ENCODE peak calls at places on chromosomes 12 and 14, in six cellular contexts. T is tibial artery; Q is right lobe of liver; W is body of pancreas; G is K562; U is CD8-positive, alpha-beta T cell. J is an unnamed sample.

GRCh38 chr12:49331360-49332222 is 5.4 kb downstream of the C1QL4 start:
- DNase-seq in Q (peak; percentile 70), T (peak; percentile 71), U (no peak), W (peak; percentile 87), G (peak; percentile 68), J (peak; percentile 74)

GRCh38 chr12:24198936-24199644 is 249.6 kb upstream of the SOX5 start:
- DNase-seq in G (no peak), W (no peak), Q (no peak), T (no peak), U (no peak), J (no peak)

GRCh38 chr14:54182419-54183040 is 214.3 kb upstream of the CDKN3 start:
- DNase-seq in U (no peak), W (no peak), T (no peak), G (no peak), Q (no peak), J (no peak)

GRCh38 chr12:117985182-117985581 is 16.4 kb upstream of the KSR2 start:
- DNase-seq in U (no peak), Q (no peak), T (no peak), G (no peak), W (no peak), J (no peak)

GRCh38 chr14:24692382-24693352 is 58.7 kb upstream of the GZMB start:
- DNase-seq in W (no peak), Q (no peak), G (no peak), U (no peak), T (no peak), J (no peak)

GRCh38 chr14:101202627-101203404 is 299.3 kb upstream of the RTL1 start:
- DNase-seq in W (no peak), T (no peak), G (no peak), Q (no peak), U (no peak), J (no peak)

GRCh38 chr14:102516531-102517411 is 7.2 kb upstream of the ANKRD9 start:
- DNase-seq in W (peak; percentile 65), Q (peak; percentile 56), G (peak; percentile 77), U (peak; percentile 71), T (no peak), J (peak; percentile 88)

GRCh38 chr12:129903092-129903945 is 506 bp downstream of the TMEM132D start:
- DNase-seq in U (no peak), T (no peak), W (no peak), G (no peak), Q (no peak), J (no peak)

GRCh38 chr14:104749111-104749649 is 3.8 kb upstream of the SIVA1 start:
- DNase-seq in G (no peak), U (no peak), Q (peak; percentile 82), T (peak; percentile 61), W (no peak), J (peak; percentile 35)

GRCh38 chr14:23487216-23487615 is 17.7 kb downstream of the NGDN start:
- DNase-seq in T (no peak), W (no peak), Q (no peak), G (no peak), U (no peak), J (no peak)

GRCh38 chr12:131388164-131388795 is 322.6 kb upstream of the SFSWAP start:
- DNase-seq in Q (no peak), T (no peak), U (no peak), W (no peak), G (no peak), J (no peak)

GRCh38 chr12:57545809-57546437 is 1.1 kb downstream of the DCTN2 start:
- DNase-seq in U (no peak), G (peak; percentile 31), Q (no peak), T (no peak), W (no peak), J (no peak)

GRCh38 chr14:30620178-30620577 is 1.9 kb upstream of the SCFD1 start:
- DNase-seq in Q (no peak), U (no peak), T (no peak), W (no peak), G (no peak), J (no peak)

GRCh38 chr14:77406086-77406485 is 17.2 kb downstream of the NOXRED1 start:
- DNase-seq in Q (no peak), U (no peak), T (no peak), G (no peak), W (no peak), J (no peak)

GRCh38 chr12:91877022-91877421 is 268.6 kb downstream of the BTG1 start:
- DNase-seq in T (peak; percentile 29), W (peak; percentile 35), G (no peak), Q (peak; percentile 19), U (peak; percentile 80), J (no peak)

GRCh38 chr12:47082963-47083621 is 3.3 kb upstream of the AMIGO2 start:
- DNase-seq in T (no peak), U (no peak), Q (no peak), W (no peak), G (no peak), J (no peak)

GRCh38 chr12:28536088-28536487 is 345.8 kb downstream of the CCDC91 start:
- DNase-seq in T (no peak), W (no peak), G (no peak), U (no peak), Q (no peak), J (no peak)

GRCh38 chr12:116885496-116885895 is 4.3 kb upstream of the HRK start:
- DNase-seq in T (no peak), W (no peak), G (no peak), U (no peak), Q (no peak), J (no peak)

GRCh38 chr14:70188292-70188607 is 501 bp downstream of the SLC8A3 start:
- DNase-seq in G (no peak), Q (no peak), T (no peak), W (peak; percentile 7), U (no peak), J (no peak)

GRCh38 chr14:94691658-94692029 is 78.3 kb downstream of the GSC start:
- DNase-seq in T (no peak), U (no peak), W (no peak), G (no peak), Q (no peak), J (no peak)

GRCh38 chr12:19206493-19207077 is 77.1 kb downstream of the PLEKHA5 start:
- DNase-seq in T (no peak), W (no peak), G (no peak), U (no peak), Q (no peak), J (no peak)

GRCh38 chr14:100434033-100434601 is 111.0 kb downstream of the SLC25A47 start:
- DNase-seq in G (no peak), Q (no peak), W (no peak), T (no peak), U (no peak), J (no peak)

GRCh38 chr12:69972136-69972535 is 147.1 kb downstream of the MYRFL start:
- DNase-seq in W (no peak), U (no peak), T (no peak), G (no peak), Q (no peak), J (no peak)

GRCh38 chr12:78863482-78864427 is 819 bp upstream of the SYT1 start:
- DNase-seq in G (no peak), U (no peak), Q (peak; percentile 43), T (no peak), W (peak; percentile 60), J (peak; percentile 60)

GRCh38 chr12:126727218-126727601 is 1539.8 kb upstream of the TMEM132C start:
- DNase-seq in U (no peak), G (no peak), T (no peak), Q (no peak), W (no peak), J (no peak)
- H3K27me3 ChIP-seq in U (peaks cover 3% of the 10 kb centered on the region), G (peaks cover 24% of the 10 kb centered on the region), T (no peaks in the 10 kb centered on the region), Q (no peaks in the 10 kb centered on the region), W (peaks cover 16% of the 10 kb centered on the region), J (no peaks in the 10 kb centered on the region)

DNA sequence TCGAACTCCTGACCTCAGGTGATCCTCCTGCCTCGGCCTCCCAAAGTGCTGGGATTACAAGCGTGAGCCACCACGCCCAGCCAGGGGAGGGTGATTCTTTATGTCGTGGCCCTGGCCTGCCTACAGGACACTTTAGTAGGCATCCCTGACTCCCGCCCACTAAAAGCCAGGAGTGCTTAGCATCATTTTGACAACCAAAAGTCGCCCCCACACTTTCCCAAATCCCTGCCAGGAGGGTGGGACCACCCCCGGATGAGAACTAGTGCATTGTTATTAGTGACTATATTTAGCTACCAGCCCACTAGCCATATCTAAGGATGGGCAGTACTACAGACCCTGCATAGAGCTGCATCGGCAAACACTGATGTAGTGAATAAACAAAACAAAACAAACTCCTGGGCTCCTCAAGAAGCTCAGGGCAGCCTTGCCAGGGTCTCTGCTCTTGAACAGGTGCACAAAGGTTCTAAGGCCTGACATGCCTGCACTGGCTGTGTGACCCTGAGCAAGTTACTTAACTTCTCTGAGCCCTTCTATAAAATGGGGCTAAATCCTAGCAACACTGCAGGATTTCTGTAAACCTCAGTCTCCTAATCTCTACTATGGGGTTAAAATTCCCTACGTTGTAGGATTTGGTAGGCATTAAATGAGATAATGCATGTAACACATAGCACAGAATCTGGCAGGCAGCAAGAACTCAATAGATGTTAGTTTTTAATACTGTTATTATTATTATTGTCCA is 2.2 kb downstream of the CAMKK2 start:
- DNase-seq in G (no peak), W (no peak), T (no peak), U (no peak), Q (no peak), J (peak; percentile 42)
- H3K4me3 ChIP-seq in G (no peak overlapping the region), W (no peak overlapping the region), T (no peak overlapping the region), U (no peak overlapping the region), Q (no peak overlapping the region), J (no peak overlapping the region)

DNA sequence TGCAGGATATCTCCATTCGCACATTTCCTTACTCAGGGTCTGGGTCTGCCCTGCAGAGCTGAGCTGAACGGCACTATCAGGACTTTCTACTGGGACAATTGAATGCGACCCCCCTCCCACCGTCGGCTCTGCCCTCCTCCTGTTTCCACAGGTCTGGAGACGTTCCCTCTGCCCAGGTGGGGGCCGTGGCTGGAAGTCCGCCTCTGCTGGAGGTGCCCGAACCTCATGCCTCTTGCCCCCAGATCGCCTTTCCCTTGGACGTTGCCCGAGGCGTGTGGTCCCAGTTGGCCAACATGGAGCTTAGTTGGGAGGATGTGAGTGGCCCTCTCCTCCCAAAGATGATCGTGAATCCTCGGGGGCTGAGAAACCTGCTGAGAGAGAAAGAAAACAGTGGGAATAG is 21.2 kb upstream of the KLC1 start:
- DNase-seq in U (no peak), W (no peak), Q (no peak), G (no peak), T (no peak), J (peak; percentile 63)
- H3K27ac ChIP-seq in U (no peak overlapping the region), W (no peak overlapping the region), Q (no peak overlapping the region), G (no peak overlapping the region), T (no peak overlapping the region), J (no peak overlapping the region)

GRCh38 chr12:121523741-121524140 is 57.1 kb downstream of the KDM2B start:
- DNase-seq in G (no peak), U (no peak), Q (no peak), T (no peak), W (no peak), J (peak; percentile 9)

GRCh38 chr12:121520586-121521086 is 60.2 kb downstream of the KDM2B start:
- DNase-seq in T (no peak), U (no peak), Q (no peak), G (peak; percentile 50), W (no peak), J (peak; percentile 37)

GRCh38 chr12:121524196-121524930 is 56.5 kb downstream of the KDM2B start:
- DNase-seq in U (no peak), W (no peak), Q (no peak), T (no peak), G (no peak), J (peak; percentile 19)

GRCh38 chr12:121525411-121525810 is 55.4 kb downstream of the KDM2B start:
- DNase-seq in G (no peak), T (no peak), Q (no peak), U (no peak), W (no peak), J (no peak)

GRCh38 chr12:121522962-121523361 is 57.9 kb downstream of the KDM2B start:
- DNase-seq in W (no peak), T (no peak), U (no peak), Q (no peak), G (no peak), J (no peak)
- H3K27me3 ChIP-seq in W (no peaks in the 10 kb centered on the region), T (no peaks in the 10 kb centered on the region), U (no peaks in the 10 kb centered on the region), Q (no peaks in the 10 kb centered on the region), G (no peaks in the 10 kb centered on the region), J (no peaks in the 10 kb centered on the region)

J was measured in right cardiac atrium.